ENCODE peak calls at places on chromosomes 13 and 19, in six cellular contexts. S is WTC11, V is endothelial cell of umbilical vein, R is K562, O is A549, X is NB4. J is an unnamed sample.

GRCh38 chr13:102799544-102800144 is 725 bp downstream of the BIVM start:
- DNase-seq in S (peak; percentile 32), V (no peak), R (peak; percentile 23), O (peak; percentile 25), X (no peak), J (peak; percentile 75)

GRCh38 chr13:106029901-106030300 is 505.6 kb downstream of the EFNB2 start:
- DNase-seq in S (no peak), V (no peak), R (no peak), O (no peak), X (no peak), J (no peak)

GRCh38 chr13:24861617-24862362 is 97.8 kb downstream of the RNF17 start:
- DNase-seq in S (no peak), V (no peak), R (peak; percentile 12), O (no peak), X (no peak), J (no peak)

GRCh38 chr19:2867025-2867991 is at the start of gene ZNF556:
- DNase-seq in S (no peak), V (no peak), R (peak; percentile 77), O (peak; percentile 19), X (peak; percentile 11), J (peak; percentile 99)

GRCh38 chr19:5893907-5894703 is 9.5 kb downstream of the NDUFA11 start:
- DNase-seq in S (no peak), V (peak; percentile 51), R (peak; percentile 59), O (no peak), X (no peak), J (peak; percentile 94)

GRCh38 chr19:2726904-2727639 is 5.9 kb upstream of the DIRAS1 start:
- DNase-seq in S (peak; percentile 34), V (no peak), R (no peak), O (no peak), X (no peak), J (peak; percentile 70)

GRCh38 chr19:7924651-7925170 is 1.2 kb downstream of the CTXN1 start:
- DNase-seq in S (no peak), V (no peak), R (no peak), O (no peak), X (no peak), J (no peak)

GRCh38 chr13:76799696-76800095 is 86.5 kb downstream of the KCTD12 start:
- DNase-seq in S (no peak), V (peak; percentile 90), R (no peak), O (no peak), X (peak; percentile 7), J (no peak)

GRCh38 chr19:33191501-33191900 is 2.6 kb upstream of the LRP3 start:
- DNase-seq in S (no peak), V (no peak), R (no peak), O (no peak), X (no peak), J (no peak)

GRCh38 chr19:13207237-13208130 is 57.3 kb downstream of the IER2 start:
- DNase-seq in S (no peak), V (no peak), R (no peak), O (no peak), X (peak; percentile 53), J (no peak)

GRCh38 chr13:74574964-74575728 is 440.9 kb upstream of the KLF12 start:
- DNase-seq in S (no peak), V (no peak), R (no peak), O (no peak), X (no peak), J (peak; percentile 22)

GRCh38 chr19:31548941-31549340 is 199.7 kb upstream of the TSHZ3 start:
- DNase-seq in S (peak; percentile 34), V (no peak), R (peak; percentile 14), O (peak; percentile 33), X (peak; percentile 14), J (no peak)

GRCh38 chr13:20363162-20363561 is 131.0 kb upstream of the GJB6 start:
- DNase-seq in S (no peak), V (no peak), R (no peak), O (no peak), X (no peak), J (no peak)

DNA sequence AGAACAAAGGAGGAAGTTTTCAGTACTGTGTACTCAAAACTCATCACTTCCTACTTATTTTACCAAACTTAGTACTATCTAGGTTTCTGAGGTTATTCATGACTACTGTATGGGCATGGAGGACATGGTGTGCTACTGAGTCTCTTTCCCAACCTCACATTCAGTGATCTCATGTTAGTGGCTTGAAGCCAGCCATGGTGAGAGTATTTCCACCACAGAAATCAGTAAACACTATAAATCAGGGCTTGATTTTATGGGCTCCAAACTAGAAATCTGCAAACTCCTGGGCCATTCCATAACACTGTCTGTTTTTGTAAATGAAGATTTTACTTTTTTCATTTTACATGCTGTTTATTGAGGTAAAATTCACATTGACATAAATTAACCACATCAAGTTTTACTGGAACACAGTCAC is 19.7 kb downstream of the MED26 start:
- DNase-seq in S (no peak), V (peak; percentile 75), R (no peak), O (no peak), X (peak; percentile 38), J (no peak)
- TF ChIP-seq MAX in S (no peak), V (no peak), R (no peak), O (no peak), X (no peak), J (no peak)

GRCh38 chr19:40603071-40603718 is 2.0 kb downstream of the LTBP4 start:
- DNase-seq in S (no peak), V (peak; percentile 37), R (no peak), O (peak; percentile 76), X (no peak), J (no peak)
- TF ChIP-seq MAX in S (no peak), V (no peak), R (no peak), O (no peak), X (no peak), J (no peak)

DNA sequence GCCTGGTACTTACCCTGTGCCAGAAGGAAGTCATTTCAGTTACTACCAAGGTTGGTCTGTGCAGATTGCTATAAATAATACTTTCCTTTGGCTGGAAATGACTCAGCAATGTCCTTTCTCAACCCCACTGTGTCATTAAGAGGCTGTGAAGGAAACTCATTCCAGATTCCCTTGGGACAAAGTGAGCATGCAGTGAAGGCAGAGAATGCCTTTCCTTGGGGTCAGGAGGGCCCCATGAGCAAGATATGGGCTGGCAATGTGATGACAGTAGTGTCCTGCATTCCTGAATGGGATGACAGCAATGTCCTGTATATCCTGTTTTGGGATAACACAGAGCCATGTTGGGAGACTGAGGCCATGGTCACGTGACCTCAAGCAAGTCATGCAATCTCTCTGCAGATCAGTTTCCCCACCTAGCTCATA is 213.1 kb upstream of the TMTC4 start:
- DNase-seq in S (no peak), V (peak; percentile 86), R (no peak), O (peak; percentile 24), X (peak; percentile 56), J (no peak)
- TF ChIP-seq MAX in S (no peak), V (no peak), R (no peak), O (no peak), X (no peak), J (no peak)

GRCh38 chr13:26976336-26976735 is 195.3 kb downstream of the USP12 start:
- DNase-seq in S (no peak), V (no peak), R (no peak), O (no peak), X (no peak), J (no peak)

GRCh38 chr13:26973281-26973680 is 198.3 kb downstream of the USP12 start:
- DNase-seq in S (no peak), V (no peak), R (no peak), O (no peak), X (no peak), J (no peak)

GRCh38 chr13:26968431-26969335 is 202.9 kb downstream of the USP12 start:
- DNase-seq in S (no peak), V (no peak), R (no peak), O (peak; percentile 19), X (peak; percentile 91), J (no peak)

GRCh38 chr13:26973946-26974345 is 197.7 kb downstream of the USP12 start:
- DNase-seq in S (no peak), V (no peak), R (no peak), O (no peak), X (no peak), J (no peak)

GRCh38 chr13:26971990-26972888 is 199.4 kb downstream of the USP12 start:
- DNase-seq in S (peak; percentile 61), V (no peak), R (peak; percentile 33), O (peak; percentile 80), X (peak; percentile 54), J (no peak)
- TF ChIP-seq MAX in S (no peak), V (no peak), R (no peak), O (peak; percentile 34), X (no peak), J (no peak)

GRCh38 chr19:48353682-48354081 is 10.1 kb downstream of the TMEM143 start:
- DNase-seq in S (no peak), V (no peak), R (peak; percentile 8), O (peak; percentile 68), X (peak; percentile 89), J (no peak)
- TF ChIP-seq MAX in S (no peak), V (no peak), R (no peak), O (no peak), X (no peak), J (no peak)

GRCh38 chr19:1407662-1408299 is 395 bp downstream of the DAZAP1 start:
- DNase-seq in S (no peak), V (no peak), R (peak; percentile 87), O (no peak), X (peak; percentile 23), J (no peak)
- TF ChIP-seq MAX in S (no peak), V (no peak), R (no peak), O (no peak), X (no peak), J (no peak)

GRCh38 chr13:60229708-60230272 is 66.1 kb upstream of the DIAPH3 start:
- DNase-seq in S (no peak), V (no peak), R (no peak), O (no peak), X (no peak), J (peak; percentile 21)

GRCh38 chr13:60227168-60227567 is 63.4 kb upstream of the DIAPH3 start:
- DNase-seq in S (no peak), V (no peak), R (no peak), O (no peak), X (no peak), J (no peak)

GRCh38 chr13:60226507-60226906 is 62.8 kb upstream of the DIAPH3 start:
- DNase-seq in S (peak; percentile 42), V (peak; percentile 9), R (peak; percentile 15), O (peak; percentile 28), X (peak; percentile 36), J (peak; percentile 57)

DNA sequence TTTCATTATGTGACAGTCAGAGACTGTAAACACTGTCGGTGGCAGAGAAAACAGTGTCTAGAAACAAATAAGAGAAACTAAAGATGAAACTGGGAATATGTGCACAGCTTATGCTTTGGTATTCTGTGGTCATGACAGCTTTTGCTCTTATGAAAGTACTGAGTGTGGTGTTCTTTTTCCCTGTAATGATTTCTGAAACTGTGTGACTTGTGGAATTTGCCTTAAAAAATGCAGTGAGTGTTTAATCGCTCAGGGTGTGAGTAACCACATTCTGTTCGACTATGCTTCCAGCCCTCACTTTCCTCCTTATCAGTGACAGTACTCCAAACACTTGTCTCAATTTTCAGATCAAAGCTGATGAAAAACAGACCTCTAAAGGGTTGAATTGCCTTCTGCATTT is 66.9 kb upstream of the DIAPH3 start:
- DNase-seq in S (no peak), V (no peak), R (peak; percentile 12), O (no peak), X (no peak), J (peak; percentile 22)
- TF ChIP-seq MAX in S (no peak), V (no peak), R (no peak), O (no peak), X (no peak), J (no peak)

GRCh38 chr19:21655540-21656126 is 111.7 kb downstream of the ZNF100 start:
- DNase-seq in S (no peak), V (no peak), R (no peak), O (no peak), X (no peak), J (no peak)
- TF ChIP-seq MAX in S (no peak), V (no peak), R (no peak), O (no peak), X (no peak), J (no peak)

J was measured in SK-N-SH.